ENCODE peak calls at places on chromosomes 5 and 9, in five cellular contexts. Y is naive B cell; U is stimulated activated CD8-positive, alpha-beta memory T cell treated with anti-CD3 and anti-CD28 coated beads, Interleukin-7, amount 100 ng/mL, for 24 hours; P is left ventricle myocardium inferior; N is type B pancreatic cell. M is an unnamed sample.

GRCh38 chr5:95620870-95621838 is 1.3 kb downstream of the GPR150 start:
- DNase-seq in P (peak; percentile 32), Y (peak; percentile 36), N (peak; percentile 68), U (no peak), M (no peak)

GRCh38 chr9:34185778-34186551 is 7.1 kb downstream of the UBAP1 start:
- DNase-seq in Y (peak; percentile 10), N (no peak), U (no peak), P (no peak), M (peak; percentile 94)

GRCh38 chr5:128782446-128782845 is 182.8 kb upstream of the SLC27A6 start:
- DNase-seq in U (no peak), P (peak; percentile 40), Y (no peak), N (no peak), M (no peak)

GRCh38 chr9:87573841-87574342 is 76.2 kb downstream of the DAPK1 start:
- DNase-seq in U (no peak), Y (no peak), P (no peak), N (no peak), M (no peak)

GRCh38 chr9:108552459-108553040 is 303.2 kb downstream of the ACTL7B start:
- DNase-seq in Y (no peak), N (no peak), P (no peak), U (no peak), M (no peak)

GRCh38 chr9:95124582-95125359 is 192.7 kb downstream of the FANCC start:
- DNase-seq in P (no peak), N (no peak), Y (no peak), U (no peak), M (no peak)

GRCh38 chr9:4832786-4833579 is 40.2 kb downstream of the RCL1 start:
- DNase-seq in P (no peak), Y (no peak), N (no peak), U (peak; percentile 25), M (peak; percentile 65)

GRCh38 chr9:16964228-16964627 is 93.8 kb upstream of the BNC2 start:
- DNase-seq in P (no peak), U (no peak), N (no peak), Y (no peak), M (peak; percentile 50)

GRCh38 chr5:96004087-96004486 is 42.4 kb upstream of the ELL2 start:
- DNase-seq in P (no peak), U (no peak), Y (no peak), N (no peak), M (no peak)

GRCh38 chr5:146466521-146467349 is 19.6 kb downstream of the TCERG1 start:
- DNase-seq in Y (no peak), U (no peak), P (no peak), N (no peak), M (no peak)

GRCh38 chr9:119086590-119086989 is 282.6 kb downstream of the BRINP1 start:
- DNase-seq in U (no peak), Y (no peak), N (no peak), P (no peak), M (no peak)

GRCh38 chr5:132487841-132488555 is 2.6 kb downstream of the IRF1 start:
- DNase-seq in U (no peak), N (no peak), Y (peak; percentile 53), P (peak; percentile 3), M (no peak)

GRCh38 chr9:136606687-136607333 is 55.9 kb upstream of the EGFL7 start:
- DNase-seq in N (no peak), Y (no peak), U (no peak), P (no peak), M (no peak)

GRCh38 chr9:114898741-114899140 is 31.6 kb downstream of the TNFSF8 start:
- DNase-seq in N (no peak), P (peak; percentile 40), U (peak; percentile 45), Y (peak; percentile 78), M (no peak)

GRCh38 chr5:122354293-122354692 is 42.3 kb downstream of the SNCAIP start:
- DNase-seq in P (no peak), U (no peak), Y (no peak), N (no peak), M (no peak)

GRCh38 chr5:73030995-73031394 is 75.2 kb downstream of the FCHO2 start:
- DNase-seq in Y (no peak), P (no peak), U (no peak), N (no peak), M (peak; percentile 54)

M was measured in keratinocyte.